ENCODE peak calls at places on chromosomes 1 and 21, in ten cellular contexts. One of them, this sample, is unnamed.

GRCh38 chr1:236421022-236421421 is 26.9 kb downstream of the EDARADD start:
- DNase-seq in CD4-positive, alpha-beta memory T cell: no peak
- DNase-seq in K562: peak
- DNase-seq in H1: no peak
- DNase-seq in right cardiac atrium: no peak
- DNase-seq in MM.1S: no peak
- DNase-seq in CD4-positive, alpha-beta T cell: no peak
- DNase-seq in endodermal cell: no peak
- DNase-seq in stomach: no peak
- DNase-seq in sigmoid colon: no peak
- DNase-seq in this sample: no peak

GRCh38 chr1:108860190-108860907 is 3.5 kb upstream of the AKNAD1 start:
- DNase-seq in CD4-positive, alpha-beta memory T cell: no peak
- DNase-seq in K562: no peak
- DNase-seq in H1: no peak
- DNase-seq in right cardiac atrium: no peak
- DNase-seq in MM.1S: no peak
- DNase-seq in CD4-positive, alpha-beta T cell: no peak
- DNase-seq in endodermal cell: no peak
- DNase-seq in stomach: no peak
- DNase-seq in sigmoid colon: no peak
- DNase-seq in this sample: no peak

GRCh38 chr1:158998781-158999161 is 10.9 kb upstream of the IFI16 start:
- DNase-seq in CD4-positive, alpha-beta memory T cell: peak
- DNase-seq in K562: peak
- DNase-seq in H1: no peak
- DNase-seq in right cardiac atrium: peak
- DNase-seq in MM.1S: peak
- DNase-seq in CD4-positive, alpha-beta T cell: no peak
- DNase-seq in endodermal cell: peak
- DNase-seq in stomach: no peak
- DNase-seq in sigmoid colon: peak
- DNase-seq in this sample: peak

GRCh38 chr1:181208076-181208475 is 119.6 kb downstream of the IER5 start:
- DNase-seq in CD4-positive, alpha-beta memory T cell: no peak
- DNase-seq in K562: no peak
- DNase-seq in H1: no peak
- DNase-seq in right cardiac atrium: no peak
- DNase-seq in MM.1S: no peak
- DNase-seq in CD4-positive, alpha-beta T cell: no peak
- DNase-seq in endodermal cell: peak
- DNase-seq in stomach: no peak
- DNase-seq in sigmoid colon: no peak
- DNase-seq in this sample: no peak

GRCh38 chr1:205896351-205896750 is 46.4 kb upstream of the PM20D1 start:
- DNase-seq in CD4-positive, alpha-beta memory T cell: no peak
- DNase-seq in K562: no peak
- DNase-seq in H1: no peak
- DNase-seq in right cardiac atrium: no peak
- DNase-seq in MM.1S: no peak
- DNase-seq in CD4-positive, alpha-beta T cell: no peak
- DNase-seq in endodermal cell: no peak
- DNase-seq in stomach: no peak
- DNase-seq in sigmoid colon: no peak
- DNase-seq in this sample: no peak

GRCh38 chr1:214603819-214604252 is 841 bp downstream of the CENPF start:
- DNase-seq in CD4-positive, alpha-beta memory T cell: no peak
- DNase-seq in K562: peak
- DNase-seq in H1: no peak
- DNase-seq in right cardiac atrium: no peak
- DNase-seq in MM.1S: peak
- DNase-seq in CD4-positive, alpha-beta T cell: no peak
- DNase-seq in endodermal cell: peak
- DNase-seq in stomach: no peak
- DNase-seq in sigmoid colon: no peak
- DNase-seq in this sample: peak

GRCh38 chr1:91844862-91845528 is 41.0 kb downstream of the TGFBR3 start:
- DNase-seq in CD4-positive, alpha-beta memory T cell: no peak
- DNase-seq in K562: no peak
- DNase-seq in H1: no peak
- DNase-seq in right cardiac atrium: peak
- DNase-seq in MM.1S: no peak
- DNase-seq in CD4-positive, alpha-beta T cell: no peak
- DNase-seq in endodermal cell: no peak
- DNase-seq in stomach: peak
- DNase-seq in sigmoid colon: peak
- DNase-seq in this sample: no peak

GRCh38 chr21:17889171-17889570 is 70.0 kb upstream of the C21orf91 start:
- DNase-seq in CD4-positive, alpha-beta memory T cell: no peak
- DNase-seq in K562: no peak
- DNase-seq in H1: no peak
- DNase-seq in right cardiac atrium: no peak
- DNase-seq in MM.1S: no peak
- DNase-seq in CD4-positive, alpha-beta T cell: no peak
- DNase-seq in endodermal cell: no peak
- DNase-seq in stomach: no peak
- DNase-seq in sigmoid colon: no peak
- DNase-seq in this sample: no peak

GRCh38 chr1:93434987-93435386 is 12.9 kb upstream of the FNBP1L start:
- DNase-seq in CD4-positive, alpha-beta memory T cell: no peak
- DNase-seq in K562: no peak
- DNase-seq in H1: no peak
- DNase-seq in right cardiac atrium: no peak
- DNase-seq in MM.1S: no peak
- DNase-seq in CD4-positive, alpha-beta T cell: no peak
- DNase-seq in endodermal cell: no peak
- DNase-seq in stomach: no peak
- DNase-seq in sigmoid colon: no peak
- DNase-seq in this sample: no peak

GRCh38 chr21:45366931-45367401 is 38.0 kb upstream of the COL18A1 start:
- DNase-seq in CD4-positive, alpha-beta memory T cell: no peak
- DNase-seq in K562: peak
- DNase-seq in H1: no peak
- DNase-seq in right cardiac atrium: peak
- DNase-seq in MM.1S: no peak
- DNase-seq in CD4-positive, alpha-beta T cell: no peak
- DNase-seq in endodermal cell: peak
- DNase-seq in stomach: peak
- DNase-seq in sigmoid colon: peak
- DNase-seq in this sample: peak

GRCh38 chr1:34843392-34844251 is 15.9 kb downstream of the SMIM12 start:
- DNase-seq in CD4-positive, alpha-beta memory T cell: no peak
- DNase-seq in K562: peak
- DNase-seq in H1: no peak
- DNase-seq in right cardiac atrium: peak
- DNase-seq in MM.1S: no peak
- DNase-seq in CD4-positive, alpha-beta T cell: no peak
- DNase-seq in endodermal cell: peak
- DNase-seq in stomach: no peak
- DNase-seq in sigmoid colon: no peak
- DNase-seq in this sample: no peak

GRCh38 chr1:204286841-204287387 is 72.8 kb downstream of the PLEKHA6 start:
- DNase-seq in CD4-positive, alpha-beta memory T cell: peak
- DNase-seq in K562: peak
- DNase-seq in H1: no peak
- DNase-seq in right cardiac atrium: peak
- DNase-seq in MM.1S: peak
- DNase-seq in CD4-positive, alpha-beta T cell: peak
- DNase-seq in endodermal cell: no peak
- DNase-seq in stomach: peak
- DNase-seq in sigmoid colon: no peak
- DNase-seq in this sample: peak

GRCh38 chr1:6889875-6890480 is 104.7 kb downstream of the CAMTA1 start:
- DNase-seq in CD4-positive, alpha-beta memory T cell: peak
- DNase-seq in K562: peak
- DNase-seq in H1: no peak
- DNase-seq in right cardiac atrium: peak
- DNase-seq in MM.1S: peak
- DNase-seq in CD4-positive, alpha-beta T cell: peak
- DNase-seq in endodermal cell: peak
- DNase-seq in stomach: peak
- DNase-seq in sigmoid colon: no peak
- DNase-seq in this sample: peak

GRCh38 chr1:119093721-119094120 is 46.7 kb downstream of the WARS2 start:
- DNase-seq in CD4-positive, alpha-beta memory T cell: no peak
- DNase-seq in K562: no peak
- DNase-seq in H1: no peak
- DNase-seq in right cardiac atrium: no peak
- DNase-seq in MM.1S: no peak
- DNase-seq in CD4-positive, alpha-beta T cell: no peak
- DNase-seq in endodermal cell: no peak
- DNase-seq in stomach: no peak
- DNase-seq in sigmoid colon: no peak
- DNase-seq in this sample: no peak

DNA sequence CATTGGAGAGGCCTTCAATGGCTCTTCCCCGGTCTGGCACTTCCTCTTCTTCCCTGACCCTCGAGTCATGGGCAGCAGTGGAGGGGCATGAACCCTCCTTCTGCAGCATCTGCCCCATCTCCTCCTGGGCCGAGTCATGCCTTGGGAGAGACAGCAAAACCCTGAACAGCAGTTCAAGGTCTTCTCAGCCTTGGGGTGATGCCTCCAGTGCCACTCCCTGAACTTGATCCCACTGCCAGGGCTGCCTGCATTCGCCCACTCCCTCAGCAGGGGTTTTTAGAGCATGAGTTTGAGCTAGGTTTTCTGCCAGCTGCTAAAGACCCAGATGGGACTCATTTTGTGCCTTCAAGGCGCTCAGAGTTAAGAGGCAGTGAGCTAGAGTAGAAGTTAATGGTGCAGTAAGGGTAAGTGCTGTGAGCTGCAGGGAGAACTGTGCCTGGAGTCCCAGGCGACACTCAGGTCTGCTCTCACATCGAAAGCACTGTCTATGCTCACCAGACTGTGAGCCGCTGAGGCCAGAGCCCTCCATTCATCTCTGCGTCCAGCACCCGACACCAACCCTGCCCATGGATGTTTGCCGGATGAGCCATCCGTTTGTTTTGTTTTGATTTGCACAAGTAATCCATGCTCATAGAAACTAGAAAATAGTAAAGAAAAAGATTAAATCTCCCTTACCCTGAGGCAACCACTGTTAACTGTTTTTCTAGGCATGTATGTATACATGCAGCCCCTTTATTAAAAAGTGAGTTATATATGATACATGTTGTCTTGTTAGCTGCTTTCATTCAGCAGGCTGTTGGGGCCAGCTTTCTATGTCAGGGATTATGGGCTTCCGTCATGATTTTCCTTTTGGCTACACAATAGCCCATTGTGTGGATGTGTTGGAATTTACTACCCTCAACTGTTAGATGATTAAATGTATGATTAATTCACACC is 67.9 kb downstream of the VPS26C start:
- DNase-seq in CD4-positive, alpha-beta memory T cell: no peak
- DNase-seq in K562: no peak
- DNase-seq in H1: no peak
- DNase-seq in right cardiac atrium: no peak
- DNase-seq in MM.1S: no peak
- DNase-seq in CD4-positive, alpha-beta T cell: no peak
- DNase-seq in endodermal cell: no peak
- DNase-seq in stomach: no peak
- DNase-seq in sigmoid colon: no peak
- DNase-seq in this sample: peak
- H3K27ac ChIP-seq in CD4-positive, alpha-beta memory T cell: no peak
- H3K27ac ChIP-seq in K562: no peak
- H3K27ac ChIP-seq in H1: no peak
- H3K27ac ChIP-seq in right cardiac atrium: no peak
- H3K27ac ChIP-seq in MM.1S: no peak
- H3K27ac ChIP-seq in CD4-positive, alpha-beta T cell: no peak
- H3K27ac ChIP-seq in endodermal cell: no peak
- H3K27ac ChIP-seq in stomach: no peak
- H3K27ac ChIP-seq in sigmoid colon: no peak
- H3K27ac ChIP-seq in this sample: no peak

GRCh38 chr1:27609618-27610240 is 5.8 kb upstream of the AHDC1 start:
- DNase-seq in CD4-positive, alpha-beta memory T cell: no peak
- DNase-seq in K562: no peak
- DNase-seq in H1: no peak
- DNase-seq in right cardiac atrium: no peak
- DNase-seq in MM.1S: no peak
- DNase-seq in CD4-positive, alpha-beta T cell: no peak
- DNase-seq in endodermal cell: no peak
- DNase-seq in stomach: no peak
- DNase-seq in sigmoid colon: no peak
- DNase-seq in this sample: no peak
- H3K27ac ChIP-seq in CD4-positive, alpha-beta memory T cell: peak
- H3K27ac ChIP-seq in K562: no peak
- H3K27ac ChIP-seq in H1: no peak
- H3K27ac ChIP-seq in right cardiac atrium: no peak
- H3K27ac ChIP-seq in MM.1S: no peak
- H3K27ac ChIP-seq in CD4-positive, alpha-beta T cell: peak
- H3K27ac ChIP-seq in endodermal cell: no peak
- H3K27ac ChIP-seq in stomach: no peak
- H3K27ac ChIP-seq in sigmoid colon: no peak
- H3K27ac ChIP-seq in this sample: no peak

DNA sequence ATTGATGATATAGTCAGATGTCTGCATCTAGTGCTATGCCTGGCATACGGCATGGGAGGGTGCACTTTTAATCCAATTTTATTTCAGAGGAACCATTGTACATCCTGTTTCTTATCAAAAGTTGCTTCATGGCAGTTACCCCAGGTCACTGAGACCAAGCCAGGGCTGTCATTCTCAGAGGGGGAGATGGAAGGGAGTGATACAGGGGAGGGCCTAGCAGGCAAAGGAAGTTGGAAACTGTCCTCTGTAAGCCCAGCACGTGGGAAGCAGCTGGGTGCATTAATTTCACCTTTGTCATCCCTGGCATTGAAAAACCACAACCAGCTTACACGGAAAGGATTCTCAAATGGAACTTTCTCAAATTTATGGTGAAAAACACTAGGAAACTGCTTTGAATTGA is 458.7 kb upstream of the ADAMTS5 start:
- DNase-seq in CD4-positive, alpha-beta memory T cell: no peak
- DNase-seq in K562: no peak
- DNase-seq in H1: no peak
- DNase-seq in right cardiac atrium: no peak
- DNase-seq in MM.1S: no peak
- DNase-seq in CD4-positive, alpha-beta T cell: no peak
- DNase-seq in endodermal cell: peak
- DNase-seq in stomach: no peak
- DNase-seq in sigmoid colon: no peak
- DNase-seq in this sample: peak
- H3K27ac ChIP-seq in CD4-positive, alpha-beta memory T cell: no peak
- H3K27ac ChIP-seq in K562: no peak
- H3K27ac ChIP-seq in H1: no peak
- H3K27ac ChIP-seq in right cardiac atrium: no peak
- H3K27ac ChIP-seq in MM.1S: no peak
- H3K27ac ChIP-seq in CD4-positive, alpha-beta T cell: no peak
- H3K27ac ChIP-seq in endodermal cell: no peak
- H3K27ac ChIP-seq in stomach: no peak
- H3K27ac ChIP-seq in sigmoid colon: no peak
- H3K27ac ChIP-seq in this sample: peak

DNA sequence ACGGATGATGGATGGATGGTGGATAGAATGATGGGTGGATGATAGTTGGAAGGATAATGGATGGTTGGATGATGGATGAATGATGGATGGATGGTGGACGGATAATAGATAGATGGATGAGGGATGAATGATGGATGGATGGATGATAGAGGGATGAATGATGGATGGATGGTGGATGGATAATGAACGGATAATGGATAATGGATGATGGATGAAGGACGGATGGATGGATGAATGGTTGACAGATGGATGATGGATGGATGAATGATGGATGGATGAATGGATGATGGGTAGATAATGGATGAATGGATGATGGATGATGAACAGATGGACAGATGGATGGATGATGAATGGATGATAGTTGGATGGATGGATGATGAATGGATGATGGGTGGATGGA is 255.1 kb downstream of the NPHP4 start:
- DNase-seq in CD4-positive, alpha-beta memory T cell: no peak
- DNase-seq in K562: no peak
- DNase-seq in H1: no peak
- DNase-seq in right cardiac atrium: no peak
- DNase-seq in MM.1S: no peak
- DNase-seq in CD4-positive, alpha-beta T cell: no peak
- DNase-seq in endodermal cell: no peak
- DNase-seq in stomach: no peak
- DNase-seq in sigmoid colon: no peak
- DNase-seq in this sample: no peak
- H3K27ac ChIP-seq in CD4-positive, alpha-beta memory T cell: no peak
- H3K27ac ChIP-seq in K562: no peak
- H3K27ac ChIP-seq in H1: no peak
- H3K27ac ChIP-seq in right cardiac atrium: no peak
- H3K27ac ChIP-seq in MM.1S: no peak
- H3K27ac ChIP-seq in CD4-positive, alpha-beta T cell: no peak
- H3K27ac ChIP-seq in endodermal cell: no peak
- H3K27ac ChIP-seq in stomach: no peak
- H3K27ac ChIP-seq in sigmoid colon: no peak
- H3K27ac ChIP-seq in this sample: no peak